ENCODE peak calls at places on chromosomes 1 and 21, in seven cellular contexts. B is mesendoderm, V is neuronal stem cell, C is mesenchymal stem cell, J is H9, L is trophoblast cell, H is H1. P is an unnamed sample.

GRCh38 chr1:220750126-220750525 is 2.0 kb downstream of the MTARC2 start:
- DNase-seq in B (no peak), V (no peak), C (no peak), J (no peak), L (no peak), H (no peak), P (no peak)

GRCh38 chr1:240000634-240001033 is 91.0 kb upstream of the FMN2 start:
- DNase-seq in B (no peak), V (no peak), C (peak), J (no peak), L (no peak), H (no peak), P (peak)

GRCh38 chr1:203281851-203282661 is 23.3 kb upstream of the BTG2 start:
- DNase-seq in B (no peak), V (no peak), C (no peak), J (no peak), L (no peak), H (no peak), P (no peak)

GRCh38 chr1:199292873-199293272 is 654.0 kb downstream of the PTPRC start:
- DNase-seq in B (no peak), V (no peak), C (no peak), J (no peak), L (no peak), H (no peak), P (no peak)

GRCh38 chr1:53265581-53265980 is 27.3 kb upstream of the MAGOH start:
- DNase-seq in B (no peak), V (no peak), C (no peak), J (no peak), L (no peak), H (no peak), P (no peak)

GRCh38 chr21:26041441-26042180 is 129.0 kb downstream of the APP start:
- DNase-seq in B (no peak), V (no peak), C (no peak), J (no peak), L (no peak), H (no peak), P (peak)

GRCh38 chr1:35876988-35877387 is 6.0 kb upstream of the AGO1 start:
- DNase-seq in B (peak), V (no peak), C (peak), J (no peak), L (no peak), H (no peak), P (peak)

GRCh38 chr1:2544093-2544874 is 11.9 kb upstream of the TNFRSF14 start:
- DNase-seq in B (no peak), V (peak), C (peak), J (no peak), L (no peak), H (no peak), P (no peak)

GRCh38 chr1:44659566-44659965 is 14.7 kb downstream of the TMEM53 start:
- DNase-seq in B (no peak), V (no peak), C (no peak), J (no peak), L (no peak), H (no peak), P (no peak)

GRCh38 chr1:61472876-61473275 is 252.1 kb downstream of the TM2D1 start:
- DNase-seq in B (no peak), V (no peak), C (no peak), J (no peak), L (no peak), H (no peak), P (no peak)

GRCh38 chr1:243939167-243939848 is 89.3 kb upstream of the AKT3 start:
- DNase-seq in B (peak), V (no peak), C (no peak), J (no peak), L (no peak), H (no peak), P (peak)

GRCh38 chr1:18716112-18716784 is 85.6 kb downstream of the PAX7 start:
- DNase-seq in B (no peak), V (no peak), C (no peak), J (no peak), L (no peak), H (no peak), P (no peak)

GRCh38 chr1:39896909-39897685 is 4.6 kb downstream of the MYCL start:
- DNase-seq in B (peak), V (no peak), C (peak), J (peak), L (no peak), H (no peak), P (peak)

GRCh38 chr1:115063238-115063901 is 25.9 kb downstream of the TSPAN2 start:
- DNase-seq in B (no peak), V (no peak), C (no peak), J (no peak), L (no peak), H (no peak), P (no peak)

GRCh38 chr1:152448095-152448494 is 34.0 kb upstream of the CRNN start:
- DNase-seq in B (no peak), V (no peak), C (no peak), J (no peak), L (no peak), H (no peak), P (no peak)

GRCh38 chr1:234987415-234988159 is 141.1 kb downstream of the TOMM20 start:
- DNase-seq in B (peak), V (peak), C (peak), J (peak), L (peak), H (no peak), P (peak)

GRCh38 chr1:25926731-25927496 is 20.7 kb upstream of the STMN1 start:
- DNase-seq in B (no peak), V (no peak), C (no peak), J (peak), L (no peak), H (no peak), P (no peak)

GRCh38 chr1:245825128-245825901 is 670.5 kb downstream of the KIF26B start:
- DNase-seq in B (peak), V (no peak), C (no peak), J (peak), L (no peak), H (no peak), P (peak)

GRCh38 chr1:10457910-10458309 is 8.1 kb downstream of the CORT start:
- DNase-seq in B (no peak), V (no peak), C (no peak), J (no peak), L (no peak), H (no peak), P (no peak)

GRCh38 chr21:15495965-15496364 is 233.8 kb upstream of the USP25 start:
- DNase-seq in B (peak), V (no peak), C (no peak), J (no peak), L (no peak), H (no peak), P (peak)

GRCh38 chr1:195335541-195335940 is 1272.7 kb downstream of the KCNT2 start:
- DNase-seq in B (peak), V (no peak), C (no peak), J (no peak), L (peak), H (no peak), P (peak)

GRCh38 chr1:23913212-23913880 is at the start of gene CNR2:
- DNase-seq in B (no peak), V (no peak), C (no peak), J (no peak), L (no peak), H (no peak), P (no peak)

GRCh38 chr21:41678944-41679343 is 87.9 kb downstream of the RIPK4 start:
- DNase-seq in B (peak), V (peak), C (peak), J (peak), L (peak), H (peak), P (peak)

GRCh38 chr1:167713330-167714081 is 8.3 kb upstream of the MPZL1 start:
- DNase-seq in B (peak), V (peak), C (peak), J (peak), L (no peak), H (no peak), P (peak)

GRCh38 chr1:12296623-12297022 is 66.8 kb downstream of the VPS13D start:
- DNase-seq in B (no peak), V (no peak), C (peak), J (no peak), L (no peak), H (no peak), P (peak)

GRCh38 chr1:204294371-204294770 is 65.4 kb downstream of the PLEKHA6 start:
- DNase-seq in B (peak), V (no peak), C (peak), J (no peak), L (peak), H (no peak), P (peak)

GRCh38 chr1:59595774-59596173 is 219.0 kb upstream of the HOOK1 start:
- DNase-seq in B (no peak), V (no peak), C (peak), J (no peak), L (peak), H (no peak), P (peak)

GRCh38 chr1:78176448-78176847 is 130.7 kb downstream of the GIPC2 start:
- DNase-seq in B (no peak), V (no peak), C (peak), J (no peak), L (no peak), H (no peak), P (peak)

GRCh38 chr21:14046401-14046800 is 164.4 kb downstream of the LIPI start:
- DNase-seq in B (no peak), V (no peak), C (no peak), J (no peak), L (no peak), H (no peak), P (peak)

GRCh38 chr1:3785045-3785444 is 11.3 kb downstream of the LRRC47 start:
- DNase-seq in B (no peak), V (no peak), C (no peak), J (no peak), L (no peak), H (no peak), P (no peak)
- H3K18ac ChIP-seq in B (no peak), V (no peak), C (no peak), J (no peak), L (no peak), H (no peak), P (no peak)

GRCh38 chr1:228457396-228458176 is 29.6 kb upstream of the RNF187 start:
- DNase-seq in B (peak), V (peak), C (peak), J (peak), L (peak), H (peak), P (peak)
- H3K18ac ChIP-seq in B (peak), V (peak), C (peak), J (peak), L (peak), H (peak), P (no peak)

GRCh38 chr1:83760211-83760978 is 238.5 kb downstream of the TTLL7 start:
- DNase-seq in B (no peak), V (no peak), C (no peak), J (no peak), L (peak), H (no peak), P (no peak)
- H3K18ac ChIP-seq in B (no peak), V (no peak), C (no peak), J (no peak), L (no peak), H (no peak), P (no peak)

GRCh38 chr1:209927466-209927865 is 10.6 kb upstream of the SYT14 start:
- DNase-seq in B (peak), V (no peak), C (no peak), J (no peak), L (no peak), H (no peak), P (no peak)
- H3K18ac ChIP-seq in B (no peak), V (no peak), C (no peak), J (no peak), L (no peak), H (no peak), P (no peak)

DNA sequence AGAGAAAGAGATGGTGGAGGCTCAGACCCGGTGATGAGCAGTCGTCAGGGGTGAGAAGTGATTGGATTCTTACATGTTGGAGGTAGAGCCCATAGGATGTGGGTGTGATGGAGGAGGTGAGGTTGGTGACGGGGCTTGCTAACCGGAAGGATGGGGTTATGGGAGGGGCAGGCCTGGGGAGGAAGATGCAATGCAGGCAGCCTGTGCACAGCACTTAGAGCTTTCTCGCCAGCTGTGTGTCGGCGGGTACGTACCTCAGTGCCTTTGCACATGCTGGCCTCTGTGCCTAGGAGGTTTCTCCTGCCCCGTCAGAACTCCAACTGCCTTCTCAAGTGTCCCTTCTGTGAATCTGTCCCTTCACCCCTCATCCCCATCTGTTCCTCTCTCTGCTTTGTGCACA is 2.9 kb upstream of the BSND start:
- DNase-seq in B (no peak), V (no peak), C (no peak), J (no peak), L (no peak), H (no peak), P (no peak)
- H3K18ac ChIP-seq in B (no peak), V (no peak), C (no peak), J (no peak), L (no peak), H (peak), P (no peak)

GRCh38 chr1:116226017-116226416 is 114.8 kb downstream of the MAB21L3 start:
- DNase-seq in B (no peak), V (no peak), C (no peak), J (no peak), L (no peak), H (no peak), P (no peak)

GRCh38 chr1:116228501-116228900 is 117.3 kb downstream of the MAB21L3 start:
- DNase-seq in B (no peak), V (no peak), C (no peak), J (no peak), L (no peak), H (no peak), P (no peak)

GRCh38 chr1:116219651-116220434 is 108.6 kb downstream of the MAB21L3 start:
- DNase-seq in B (peak), V (no peak), C (no peak), J (no peak), L (peak), H (no peak), P (no peak)

GRCh38 chr1:116224561-116224960 is 113.4 kb downstream of the MAB21L3 start:
- DNase-seq in B (no peak), V (no peak), C (no peak), J (no peak), L (peak), H (no peak), P (no peak)

GRCh38 chr1:116224111-116224510 is 112.9 kb downstream of the MAB21L3 start:
- DNase-seq in B (no peak), V (no peak), C (no peak), J (no peak), L (no peak), H (no peak), P (no peak)
- H3K18ac ChIP-seq in B (no peak), V (no peak), C (no peak), J (no peak), L (no peak), H (no peak), P (no peak)

DNA sequence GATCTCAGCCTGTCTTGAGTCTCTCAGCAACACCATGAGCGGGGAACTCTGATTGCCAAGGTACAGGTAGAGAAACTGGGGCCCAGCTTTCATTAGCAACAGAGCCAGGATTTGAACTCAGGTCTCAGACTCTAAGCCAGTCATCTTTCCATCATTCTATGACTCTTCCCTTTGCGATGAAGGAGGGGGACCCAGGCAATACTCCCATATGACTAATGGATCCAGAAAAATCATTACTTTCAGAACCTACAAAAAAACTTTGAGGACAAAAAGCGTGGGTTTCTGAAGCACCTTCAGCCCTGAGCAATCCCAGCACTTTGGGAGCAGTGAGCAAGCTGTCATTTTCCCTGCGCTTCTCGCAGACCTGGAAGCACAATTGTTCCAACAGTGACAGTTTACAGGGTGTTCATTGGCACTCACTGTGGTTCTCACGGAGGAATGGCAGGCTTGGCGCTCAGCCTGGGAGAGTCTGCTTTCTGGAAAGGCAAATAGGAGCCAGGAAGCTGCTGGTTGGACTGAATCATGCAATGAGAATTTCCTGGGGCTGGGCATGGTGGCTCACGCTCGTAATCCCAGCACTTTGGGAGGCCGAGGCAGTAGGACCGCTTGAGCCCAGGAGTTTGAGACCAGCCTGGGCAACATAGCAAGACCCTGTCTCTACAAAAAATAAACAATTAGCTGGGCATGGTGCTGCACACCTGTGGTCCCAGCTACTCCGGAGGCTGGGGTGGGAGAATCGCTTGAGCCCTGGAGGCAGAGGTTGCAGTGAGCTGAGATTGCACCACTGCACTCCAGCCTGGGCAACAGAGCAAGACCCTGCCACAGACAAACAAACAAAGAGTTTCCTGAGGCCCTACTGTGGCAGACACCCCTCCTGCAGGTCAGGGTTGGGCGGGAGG is 40.1 kb downstream of the SLC2A7 start:
- DNase-seq in B (no peak), V (no peak), C (peak), J (no peak), L (peak), H (no peak), P (peak)
- H3K18ac ChIP-seq in B (no peak), V (no peak), C (no peak), J (no peak), L (no peak), H (no peak), P (no peak)

GRCh38 chr1:21659924-21660326 is 9.2 kb downstream of the RAP1GAP start:
- DNase-seq in B (no peak), V (no peak), C (no peak), J (no peak), L (no peak), H (no peak), P (no peak)

GRCh38 chr1:21655259-21655658 is 13.9 kb downstream of the RAP1GAP start:
- DNase-seq in B (no peak), V (no peak), C (no peak), J (no peak), L (no peak), H (no peak), P (no peak)

GRCh38 chr1:21659099-21659923 is 9.8 kb downstream of the RAP1GAP start:
- DNase-seq in B (peak), V (peak), C (peak), J (peak), L (peak), H (peak), P (peak)

GRCh38 chr1:21655748-21656147 is 13.4 kb downstream of the RAP1GAP start:
- DNase-seq in B (peak), V (no peak), C (no peak), J (peak), L (no peak), H (peak), P (no peak)

GRCh38 chr1:21657456-21658190 is 11.5 kb downstream of the RAP1GAP start:
- DNase-seq in B (no peak), V (no peak), C (no peak), J (no peak), L (no peak), H (no peak), P (no peak)
- H3K18ac ChIP-seq in B (no peak), V (no peak), C (no peak), J (no peak), L (no peak), H (no peak), P (no peak)

GRCh38 chr1:5659606-5660005 is 332.6 kb downstream of the NPHP4 start:
- DNase-seq in B (no peak), V (no peak), C (no peak), J (no peak), L (no peak), H (no peak), P (no peak)
- H3K18ac ChIP-seq in B (no peak), V (no peak), C (no peak), J (no peak), L (no peak), H (no peak), P (no peak)

DNA sequence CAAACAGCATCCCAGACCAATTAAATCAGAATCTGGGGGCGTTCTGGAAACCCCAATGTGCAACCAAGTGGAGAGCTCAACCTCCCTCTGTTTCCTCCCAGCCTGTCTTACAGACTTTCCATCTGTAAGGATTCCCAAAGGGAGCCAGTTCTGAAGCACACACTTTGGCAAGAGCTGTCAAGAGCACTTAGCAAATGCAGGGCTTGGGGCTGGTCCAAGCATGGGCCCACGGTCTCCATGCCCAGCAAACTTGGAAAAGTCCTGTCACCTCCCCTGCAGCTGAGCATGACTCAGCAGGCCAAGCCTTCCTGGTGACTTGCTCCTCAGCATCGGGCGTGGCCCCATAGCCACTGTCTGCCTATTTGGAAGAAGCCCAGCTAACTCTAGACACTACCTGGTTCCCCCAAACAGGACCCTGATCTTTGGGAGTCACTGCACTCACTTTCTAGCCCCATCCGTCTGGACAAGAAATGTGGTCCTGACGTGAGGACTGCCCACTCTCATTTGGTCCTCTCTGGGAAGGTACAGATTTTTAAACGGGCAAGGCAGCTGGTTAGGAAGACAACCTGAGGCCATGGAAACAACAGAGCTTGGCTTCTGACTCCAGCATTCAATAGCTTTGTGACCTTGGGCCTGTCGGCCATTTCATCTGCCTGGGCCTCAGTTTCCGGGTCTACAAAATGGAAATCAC is 16.9 kb downstream of the SLC2A1 start:
- DNase-seq in B (peak), V (no peak), C (peak), J (no peak), L (peak), H (no peak), P (peak)
- H3K18ac ChIP-seq in B (no peak), V (no peak), C (peak), J (no peak), L (peak), H (no peak), P (peak)

P was measured in IMR-90.